ENCODE peak calls at places on chromosomes 3 and 15, in seven cellular contexts. C is iris pigment epithelial cell, G is lung, R is left colon, F is HEK293T, Q is body of pancreas, X is SK-N-SH. L is an unnamed sample.

GRCh38 chr3:32239638-32240550 is 1.4 kb downstream of the CMTM8 start:
- DNase-seq in C (peak), G (peak), R (peak), F (peak), Q (peak), X (peak), L (peak)

GRCh38 chr15:42094512-42094963 is at the start of gene PLA2G4D:
- DNase-seq in C (no peak), G (peak), R (no peak), F (no peak), Q (no peak), X (no peak), L (no peak)

GRCh38 chr3:149395107-149396089 is 17.9 kb upstream of the TM4SF1 start:
- DNase-seq in C (peak), G (peak), R (no peak), F (no peak), Q (peak), X (no peak), L (no peak)

GRCh38 chr3:143121240-143122088 is 1.9 kb downstream of the CHST2 start:
- DNase-seq in C (peak), G (peak), R (peak), F (no peak), Q (peak), X (peak), L (peak)

GRCh38 chr3:72152551-72153476 is 367.9 kb upstream of the PROK2 start:
- DNase-seq in C (peak), G (peak), R (peak), F (peak), Q (peak), X (peak), L (no peak)

GRCh38 chr3:118536764-118537163 is 497.9 kb downstream of the IGSF11 start:
- DNase-seq in C (no peak), G (no peak), R (no peak), F (no peak), Q (no peak), X (no peak), L (no peak)

GRCh38 chr3:15327941-15328340 is 4.4 kb downstream of the SH3BP5 start:
- DNase-seq in C (peak), G (no peak), R (peak), F (no peak), Q (no peak), X (no peak), L (peak)

GRCh38 chr15:56788359-56788758 is 55.0 kb upstream of the ZNF280D start:
- DNase-seq in C (no peak), G (no peak), R (no peak), F (no peak), Q (no peak), X (no peak), L (no peak)

GRCh38 chr3:160808838-160809237 is 52.8 kb downstream of the PPM1L start:
- DNase-seq in C (no peak), G (no peak), R (no peak), F (no peak), Q (peak), X (no peak), L (no peak)

GRCh38 chr3:66692751-66693140 is 191.9 kb upstream of the LRIG1 start:
- DNase-seq in C (no peak), G (no peak), R (no peak), F (no peak), Q (no peak), X (no peak), L (no peak)

GRCh38 chr3:135895106-135895733 is 70.3 kb upstream of the PPP2R3A start:
- DNase-seq in C (peak), G (peak), R (peak), F (peak), Q (peak), X (peak), L (peak)

GRCh38 chr3:187741403-187742350 is 3.6 kb downstream of the BCL6 start:
- DNase-seq in C (peak), G (peak), R (peak), F (no peak), Q (peak), X (peak), L (no peak)

GRCh38 chr3:139906441-139906840 is 28.5 kb upstream of the CLSTN2 start:
- DNase-seq in C (peak), G (no peak), R (no peak), F (no peak), Q (no peak), X (no peak), L (no peak)

GRCh38 chr3:12512534-12513101 is 28.3 kb downstream of the TSEN2 start:
- DNase-seq in C (no peak), G (no peak), R (no peak), F (no peak), Q (no peak), X (peak), L (no peak)

GRCh38 chr15:68431792-68432401 is at the start of gene ITGA11:
- DNase-seq in C (peak), G (no peak), R (peak), F (peak), Q (peak), X (peak), L (peak)

GRCh38 chr15:52008698-52009434 is 10.2 kb upstream of the MAPK6 start:
- DNase-seq in C (no peak), G (no peak), R (no peak), F (no peak), Q (no peak), X (no peak), L (no peak)

GRCh38 chr3:66047321-66048050 is 8.8 kb upstream of the MAGI1 start:
- DNase-seq in C (peak), G (no peak), R (no peak), F (no peak), Q (peak), X (no peak), L (no peak)

GRCh38 chr15:101055411-101055810 is 136.3 kb downstream of the LRRK1 start:
- DNase-seq in C (no peak), G (peak), R (no peak), F (no peak), Q (no peak), X (peak), L (no peak)

GRCh38 chr15:44501768-44502366 is 35.1 kb upstream of the EIF3J start:
- DNase-seq in C (peak), G (no peak), R (no peak), F (peak), Q (no peak), X (peak), L (peak)

GRCh38 chr3:145182196-145182911 is 978.6 kb downstream of the PLOD2 start:
- DNase-seq in C (peak), G (no peak), R (no peak), F (no peak), Q (no peak), X (no peak), L (no peak)